ENCODE peak calls at places on chromosomes 1 and 21, in five cellular contexts. Q is WERI-Rb-1, B is left lung, E is neural crest cell, X is A549. A is an unnamed sample.
A peak's percentile ranks its signal among the peaks of the same experiment; 100 is the strongest.

GRCh38 chr1:67534627-67535065 is 104.4 kb upstream of the SERBP1 start:
- DNase-seq in X (no peak), Q (no peak), E (no peak), B (no peak), A (no peak)

GRCh38 chr1:185345913-185346717 is 29.1 kb upstream of the IVNS1ABP start:
- DNase-seq in E (no peak), B (no peak), Q (no peak), X (no peak), A (no peak)

GRCh38 chr1:40476924-40477679 is at the start of gene ZFP69:
- DNase-seq in B (peak; percentile 93), Q (peak; percentile 81), X (no peak), E (peak; percentile 68), A (peak; percentile 75)

GRCh38 chr1:157272264-157272663 is 134.1 kb upstream of the ETV3 start:
- DNase-seq in X (no peak), B (no peak), Q (no peak), E (no peak), A (no peak)

GRCh38 chr1:150141452-150141851 is 8.3 kb upstream of the PLEKHO1 start:
- DNase-seq in X (no peak), E (no peak), Q (no peak), B (no peak), A (no peak)

GRCh38 chr21:16213518-16213917 is 483.7 kb downstream of the USP25 start:
- DNase-seq in B (no peak), E (no peak), Q (no peak), X (no peak), A (no peak)

GRCh38 chr1:198726455-198726854 is 87.6 kb downstream of the PTPRC start:
- DNase-seq in E (no peak), X (no peak), B (no peak), Q (no peak), A (no peak)

GRCh38 chr1:243471754-243472725 is 216.2 kb downstream of the SDCCAG8 start:
- DNase-seq in B (no peak), X (no peak), Q (no peak), E (no peak), A (no peak)

GRCh38 chr21:35477622-35478021 is 428.5 kb upstream of the RUNX1 start:
- DNase-seq in Q (no peak), E (no peak), B (no peak), X (no peak), A (no peak)

GRCh38 chr1:117586747-117587478 is 18.9 kb upstream of the TENT5C start:
- DNase-seq in X (no peak), E (no peak), B (no peak), Q (no peak), A (no peak)

GRCh38 chr1:21852282-21853129 is 40.4 kb downstream of the LDLRAD2 start:
- DNase-seq in E (no peak), X (no peak), Q (no peak), B (peak; percentile 65), A (no peak)

GRCh38 chr21:44868707-44869106 is 4.8 kb downstream of the PTTG1IP start:
- DNase-seq in Q (no peak), B (no peak), X (no peak), E (no peak), A (no peak)

GRCh38 chr1:179510038-179510437 is 65.7 kb downstream of the NPHS2 start:
- DNase-seq in X (no peak), Q (no peak), B (no peak), E (no peak), A (no peak)

DNA sequence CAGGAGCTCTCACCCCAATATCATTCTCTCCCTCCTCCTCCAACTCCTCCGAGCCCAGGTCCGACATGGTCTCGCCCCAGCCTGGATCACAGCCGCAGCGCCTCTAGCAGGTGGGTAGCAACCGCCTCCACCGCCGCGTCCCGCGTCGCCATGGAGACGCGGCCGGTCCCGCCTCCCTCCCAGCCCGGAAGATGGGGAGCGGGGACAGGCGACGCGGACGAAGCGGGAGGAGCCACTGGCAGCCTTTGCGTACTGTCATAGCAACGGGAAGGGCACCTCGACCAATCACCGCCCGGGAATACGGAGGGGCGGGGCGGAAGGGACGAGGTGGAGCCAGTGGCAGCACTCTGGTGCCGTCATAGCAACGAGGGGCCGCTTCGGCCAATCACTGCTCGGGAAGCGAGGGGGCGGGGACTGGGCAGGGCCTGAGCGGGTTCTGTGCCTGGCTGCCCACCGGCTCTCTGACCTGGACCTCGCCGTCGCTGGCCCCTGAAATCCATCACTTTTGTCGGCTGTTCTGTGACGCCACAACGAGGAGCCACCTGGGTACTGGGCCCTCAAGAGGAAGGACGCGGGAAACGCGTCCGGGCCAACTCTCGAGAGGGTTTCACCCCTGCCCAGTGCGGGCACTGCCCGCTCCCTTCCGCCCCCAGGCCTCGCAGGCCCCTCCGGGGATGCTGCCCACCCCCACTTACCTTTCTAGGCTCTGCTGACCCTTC is at the start of gene RSPH1:
- DNase-seq in X (peak; percentile 83), B (peak; percentile 99), E (peak; percentile 99), Q (peak; percentile 100), A (peak; percentile 98)
- TF ChIP-seq CTCF in X (no peak), B (no peak), E (peak; percentile 9), Q (peak; percentile 21), A (no peak)

DNA sequence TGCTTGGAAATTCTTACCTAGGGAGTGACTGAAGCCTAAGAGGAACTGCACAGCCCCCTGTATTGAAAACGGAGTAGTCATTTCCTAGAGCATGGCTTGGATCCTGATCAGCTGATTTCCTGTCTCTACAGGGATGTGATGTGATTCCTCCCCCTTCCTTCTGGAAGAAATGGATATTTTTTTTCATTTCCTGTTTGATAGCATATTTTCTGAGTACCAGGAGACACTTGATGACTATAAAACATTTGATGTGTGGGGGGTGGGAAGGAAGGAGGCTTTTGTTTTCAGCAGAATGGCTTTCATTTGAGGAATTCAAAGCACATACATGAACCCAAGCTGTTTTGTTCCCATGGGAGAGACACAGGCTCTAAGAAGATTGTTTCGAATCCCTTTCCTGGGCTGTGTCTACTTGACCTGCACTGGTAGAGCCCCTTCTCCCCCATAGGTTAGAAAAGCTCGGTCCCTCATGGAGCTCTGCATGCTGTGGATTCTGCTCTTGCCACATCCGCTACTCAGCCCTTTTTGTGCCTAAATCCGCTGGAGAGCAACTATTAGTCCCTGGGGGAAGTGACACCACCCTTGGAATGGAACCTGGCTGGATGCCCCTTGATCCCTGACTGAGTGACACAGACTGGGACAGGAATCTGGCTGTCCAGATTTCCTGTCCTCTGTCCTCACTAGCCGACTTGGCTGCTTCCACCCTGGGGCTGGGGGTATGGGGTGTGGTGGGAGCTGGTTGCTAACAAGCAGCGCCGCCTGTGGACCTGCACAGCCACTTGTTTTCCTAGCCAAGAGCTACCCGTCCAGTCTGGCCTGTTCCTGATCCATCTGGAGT is 71.8 kb upstream of the MACF1 start:
- DNase-seq in B (peak; percentile 79), E (peak; percentile 18), Q (peak; percentile 40), X (peak; percentile 22), A (peak; percentile 85)
- TF ChIP-seq CTCF in B (peak; percentile 27), E (peak; percentile 57), Q (no peak), X (no peak), A (peak; percentile 38)

GRCh38 chr1:29343908-29344307 is 107.6 kb downstream of the PTPRU start:
- DNase-seq in Q (no peak), B (no peak), X (no peak), E (no peak), A (no peak)

GRCh38 chr1:29344336-29344735 is 108.0 kb downstream of the PTPRU start:
- DNase-seq in X (no peak), E (no peak), B (no peak), Q (no peak), A (no peak)

GRCh38 chr1:29343476-29343875 is 107.2 kb downstream of the PTPRU start:
- DNase-seq in E (no peak), Q (no peak), B (no peak), X (no peak), A (no peak)

GRCh38 chr1:29342351-29342750 is 106.0 kb downstream of the PTPRU start:
- DNase-seq in E (no peak), Q (no peak), B (no peak), X (no peak), A (no peak)

DNA sequence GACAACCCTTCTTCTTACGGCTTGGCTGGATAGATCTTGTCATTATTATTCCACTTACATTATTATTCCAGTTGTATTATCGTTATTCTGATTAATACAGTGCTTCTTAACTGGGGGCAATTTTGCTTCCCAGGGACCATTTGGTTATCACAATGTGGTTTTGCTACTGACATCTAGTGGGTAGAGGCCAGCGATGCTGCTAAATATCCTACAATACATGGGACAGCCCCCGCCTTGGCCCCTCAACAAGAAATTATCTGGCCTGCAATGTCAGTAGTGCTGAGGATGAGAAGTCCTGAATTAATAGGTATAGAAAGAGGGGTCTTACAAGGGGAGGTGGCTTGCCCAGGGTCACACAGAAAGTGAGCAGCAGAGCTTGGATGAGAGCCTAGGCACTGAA is 105.6 kb downstream of the PTPRU start:
- DNase-seq in E (no peak), B (no peak), Q (peak; percentile 24), X (no peak), A (no peak)
- TF ChIP-seq CTCF in E (peak; percentile 28), B (no peak), Q (peak; percentile 40), X (peak; percentile 31), A (no peak)

DNA sequence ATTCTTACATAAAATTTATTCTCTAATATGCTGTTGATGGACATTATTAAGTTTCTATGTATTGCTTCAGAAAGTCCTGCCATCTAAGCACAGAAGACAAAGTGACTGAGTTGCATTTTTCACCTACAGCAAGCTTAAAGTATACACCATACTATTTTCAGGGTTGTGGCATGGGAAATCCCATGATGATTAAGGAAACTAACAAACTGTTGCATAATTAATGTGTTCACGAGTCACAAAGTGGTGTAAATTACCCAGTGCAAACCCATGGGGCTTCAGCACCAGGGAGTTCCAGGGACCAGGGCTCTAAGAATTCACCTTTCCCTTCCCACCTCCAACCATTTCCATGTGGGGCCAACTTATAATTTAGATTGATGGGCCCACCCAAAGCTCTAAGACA is 81.9 kb upstream of the NR5A2 start:
- DNase-seq in B (no peak), E (no peak), X (no peak), Q (no peak), A (no peak)
- TF ChIP-seq CTCF in B (no peak), E (no peak), X (no peak), Q (no peak), A (no peak)

GRCh38 chr21:18164483-18164882 is 80.2 kb upstream of the CHODL start:
- DNase-seq in Q (no peak), E (no peak), B (no peak), X (no peak), A (no peak)

GRCh38 chr21:18161841-18162240 is 82.8 kb upstream of the CHODL start:
- DNase-seq in X (no peak), B (no peak), E (no peak), Q (no peak), A (no peak)

GRCh38 chr21:18170221-18170620 is 74.4 kb upstream of the CHODL start:
- DNase-seq in X (no peak), E (no peak), B (no peak), Q (no peak), A (no peak)

GRCh38 chr21:18168108-18168507 is 76.5 kb upstream of the CHODL start:
- DNase-seq in E (no peak), Q (no peak), B (no peak), X (no peak), A (no peak)

GRCh38 chr21:18164933-18165332 is 79.7 kb upstream of the CHODL start:
- DNase-seq in X (no peak), E (no peak), Q (peak; percentile 9), B (no peak), A (no peak)
- TF ChIP-seq CTCF in X (no peak), E (no peak), Q (no peak), B (no peak), A (no peak)